ENCODE peak calls at places on chromosomes 5 and 9, in nine cellular contexts. I, N, A, V, S, E, M, Q and B are unnamed samples.

GRCh38 chr9:20402273-20402875 is 219.9 kb downstream of the MLLT3 start:
- DNase-seq in I (no peak), N (peak), A (no peak), V (no peak), S (peak), E (no peak), M (peak), Q (no peak), B (no peak)

GRCh38 chr5:133939668-133940067 is 28.8 kb downstream of the C5orf15 start:
- DNase-seq in I (no peak), N (no peak), A (no peak), V (no peak), S (no peak), E (no peak), M (no peak), Q (no peak), B (no peak)

GRCh38 chr5:122500245-122501086 is 188.4 kb downstream of the SNCAIP start:
- DNase-seq in I (no peak), N (peak), A (no peak), V (peak), S (peak), E (no peak), M (peak), Q (peak), B (no peak)

GRCh38 chr5:175743676-175744210 is 85.9 kb downstream of the HRH2 start:
- DNase-seq in I (no peak), N (peak), A (no peak), V (no peak), S (peak), E (no peak), M (peak), Q (no peak), B (no peak)

GRCh38 chr5:142325677-142326479 is 1.1 kb upstream of the SPRY4 start:
- DNase-seq in I (no peak), N (peak), A (peak), V (no peak), S (peak), E (peak), M (peak), Q (peak), B (no peak)

GRCh38 chr5:4563400-4563799 is 576.7 kb upstream of the ADAMTS16 start:
- DNase-seq in I (no peak), N (no peak), A (no peak), V (no peak), S (peak), E (no peak), M (peak), Q (no peak), B (no peak)

GRCh38 chr9:109815366-109815947 is 35.5 kb downstream of the PALM2AKAP2 start:
- DNase-seq in I (no peak), N (peak), A (no peak), V (no peak), S (no peak), E (no peak), M (no peak), Q (no peak), B (no peak)

GRCh38 chr5:72015103-72015548 is 92.1 kb upstream of the MAP1B start:
- DNase-seq in I (no peak), N (peak), A (peak), V (peak), S (peak), E (no peak), M (peak), Q (peak), B (no peak)

GRCh38 chr5:35487255-35488035 is 130.2 kb upstream of the SPEF2 start:
- DNase-seq in I (peak), N (peak), A (no peak), V (no peak), S (no peak), E (no peak), M (no peak), Q (no peak), B (no peak)

GRCh38 chr5:109451161-109451560 is 41.4 kb upstream of the PJA2 start:
- DNase-seq in I (no peak), N (no peak), A (no peak), V (no peak), S (no peak), E (no peak), M (no peak), Q (no peak), B (no peak)

GRCh38 chr5:71528206-71528605 is 58.9 kb upstream of the MCCC2 start:
- DNase-seq in I (no peak), N (peak), A (no peak), V (no peak), S (no peak), E (no peak), M (no peak), Q (no peak), B (no peak)

GRCh38 chr5:57368010-57368409 is 114.6 kb downstream of the ACTBL2 start:
- DNase-seq in I (no peak), N (peak), A (no peak), V (peak), S (no peak), E (no peak), M (no peak), Q (peak), B (no peak)

GRCh38 chr5:116865651-116866050 is 291.0 kb upstream of the SEMA6A start:
- DNase-seq in I (no peak), N (no peak), A (no peak), V (no peak), S (no peak), E (no peak), M (no peak), Q (no peak), B (no peak)
- TF ChIP-seq CTCF in I (no peak), N (no peak), A (no peak), V (no peak), S (no peak), E (no peak), M (no peak), Q (no peak), B (no peak)

GRCh38 chr9:11973011-11973410 is 720.2 kb upstream of the TYRP1 start:
- DNase-seq in I (no peak), N (no peak), A (no peak), V (no peak), S (peak), E (no peak), M (no peak), Q (no peak), B (no peak)

GRCh38 chr9:11973511-11973910 is 719.7 kb upstream of the TYRP1 start:
- DNase-seq in I (no peak), N (no peak), A (no peak), V (no peak), S (no peak), E (no peak), M (no peak), Q (no peak), B (no peak)
- H3K4me3 ChIP-seq in I (no peak), N (no peak), A (no peak), V (no peak), S (no peak), E (no peak), M (no peak), Q (no peak), B (no peak)

GRCh38 chr5:75048457-75048953 is 3.9 kb downstream of the GCNT4 start:
- DNase-seq in I (no peak), N (peak), A (no peak), V (no peak), S (no peak), E (no peak), M (no peak), Q (no peak), B (no peak)

GRCh38 chr5:75052461-75053285 is at the start of gene GCNT4:
- DNase-seq in I (no peak), N (peak), A (peak), V (no peak), S (peak), E (peak), M (peak), Q (peak), B (no peak)

GRCh38 chr5:75049581-75050274 is 2.6 kb downstream of the GCNT4 start:
- DNase-seq in I (no peak), N (peak), A (no peak), V (no peak), S (peak), E (no peak), M (peak), Q (peak), B (peak)

GRCh38 chr5:75051217-75051751 is 1.1 kb downstream of the GCNT4 start:
- DNase-seq in I (no peak), N (no peak), A (no peak), V (no peak), S (no peak), E (no peak), M (peak), Q (no peak), B (no peak)

GRCh38 chr5:75050415-75050814 is 1.9 kb downstream of the GCNT4 start:
- DNase-seq in I (no peak), N (no peak), A (no peak), V (no peak), S (peak), E (no peak), M (peak), Q (peak), B (no peak)
- TF ChIP-seq CTCF in I (peak), N (peak), A (no peak), V (peak), S (peak), E (no peak), M (peak), Q (peak), B (peak)

GRCh38 chr9:38362912-38363588 is 29.5 kb upstream of the ALDH1B1 start:
- DNase-seq in I (peak), N (peak), A (no peak), V (peak), S (peak), E (peak), M (peak), Q (peak), B (peak)
- H3K4me3 ChIP-seq in I (no peak), N (no peak), A (no peak), V (no peak), S (no peak), E (no peak), M (no peak), Q (no peak), B (no peak)